ENCODE peak calls at places on chromosomes 4 and X, in ten cellular contexts. Q is fibroblast of lung, R is non-pigmented ciliary epithelial cell, X is naive B cell, F is nucleus accumbens, I is osteocyte, M is HS-27A, A is astrocyte of the spinal cord, V is SK-N-SH, O is H4. T is an unnamed sample.

GRCh38 chr4:169271692-169272007 is 894 bp upstream of the SH3RF1 start:
- DNase-seq in Q (no peak), R (no peak), X (peak), F (no peak), I (no peak), M (no peak), A (no peak), V (no peak), O (no peak), T (no peak)

GRCh38 chrX:119174900-119175299 is 47.3 kb upstream of the KIAA1210 start:
- DNase-seq in Q (no peak), R (no peak), X (no peak), F (no peak), I (peak), M (no peak), A (no peak), V (no peak), O (no peak), T (no peak)

GRCh38 chrX:71098302-71098701 is 2.7 kb downstream of the FOXO4 start:
- DNase-seq in Q (peak), R (no peak), X (peak), F (peak), I (no peak), M (no peak), A (peak), V (peak), O (peak), T (no peak)

GRCh38 chrX:27555514-27555913 is 34.6 kb upstream of the DCAF8L2 start:
- DNase-seq in Q (peak), R (no peak), X (no peak), F (no peak), I (no peak), M (no peak), A (peak), V (peak), O (peak), T (no peak)

GRCh38 chrX:24079405-24079804 is 24.6 kb downstream of the EIF2S3 start:
- DNase-seq in Q (no peak), R (no peak), X (no peak), F (no peak), I (no peak), M (no peak), A (no peak), V (no peak), O (no peak), T (no peak)

GRCh38 chr4:150495550-150495949 is 86.4 kb upstream of the MAB21L2 start:
- DNase-seq in Q (no peak), R (no peak), X (no peak), F (no peak), I (no peak), M (no peak), A (no peak), V (no peak), O (no peak), T (no peak)

GRCh38 chrX:153861733-153862300 is 24.2 kb downstream of the L1CAM start:
- DNase-seq in Q (no peak), R (no peak), X (no peak), F (no peak), I (no peak), M (no peak), A (no peak), V (peak), O (no peak), T (no peak)

GRCh38 chr4:172202480-172203076 is 389.4 kb downstream of the GALNTL6 start:
- DNase-seq in Q (peak), R (no peak), X (peak), F (no peak), I (no peak), M (peak), A (peak), V (peak), O (peak), T (peak)

GRCh38 chrX:148380614-148381561 is 119.5 kb upstream of the AFF2 start:
- DNase-seq in Q (no peak), R (no peak), X (peak), F (no peak), I (no peak), M (no peak), A (no peak), V (no peak), O (peak), T (no peak)

GRCh38 chrX:13661735-13662536 is 9.0 kb downstream of the TCEANC start:
- DNase-seq in Q (no peak), R (no peak), X (no peak), F (no peak), I (no peak), M (no peak), A (no peak), V (no peak), O (no peak), T (no peak)

GRCh38 chr4:16450724-16451123 is 224.5 kb upstream of the TAPT1 start:
- DNase-seq in Q (peak), R (no peak), X (no peak), F (no peak), I (no peak), M (no peak), A (no peak), V (peak), O (no peak), T (no peak)

GRCh38 chrX:132206259-132206658 is 13.0 kb downstream of the RAP2C start:
- DNase-seq in Q (no peak), R (no peak), X (no peak), F (no peak), I (no peak), M (no peak), A (no peak), V (no peak), O (no peak), T (no peak)

GRCh38 chrX:131225078-131225477 is 64.0 kb downstream of the IGSF1 start:
- DNase-seq in Q (no peak), R (no peak), X (no peak), F (no peak), I (no peak), M (no peak), A (no peak), V (no peak), O (no peak), T (no peak)

GRCh38 chr4:113368056-113368455 is 318.6 kb downstream of the ANK2 start:
- DNase-seq in Q (peak), R (peak), X (no peak), F (no peak), I (no peak), M (peak), A (peak), V (no peak), O (no peak), T (peak)

GRCh38 chr4:156294577-156294976 is 340.9 kb upstream of the CTSO start:
- DNase-seq in Q (peak), R (peak), X (no peak), F (no peak), I (no peak), M (peak), A (peak), V (peak), O (peak), T (peak)

GRCh38 chrX:262391-262909 is 18.7 kb upstream of the PLCXD1 start:
- DNase-seq in Q (no peak), R (no peak), X (no peak), F (no peak), I (peak), M (no peak), A (no peak), V (no peak), O (no peak), T (no peak)

GRCh38 chr4:114642173-114642780 is 43.7 kb downstream of the UGT8 start:
- DNase-seq in Q (no peak), R (no peak), X (no peak), F (no peak), I (no peak), M (no peak), A (no peak), V (no peak), O (no peak), T (no peak)

GRCh38 chrX:107733686-107734085 is 41.9 kb downstream of the TSC22D3 start:
- DNase-seq in Q (no peak), R (no peak), X (no peak), F (no peak), I (no peak), M (no peak), A (no peak), V (no peak), O (no peak), T (no peak)

GRCh38 chr4:99179626-99180025 is 35.5 kb upstream of the ADH4 start:
- DNase-seq in Q (no peak), R (no peak), X (no peak), F (no peak), I (no peak), M (no peak), A (no peak), V (no peak), O (no peak), T (no peak)

GRCh38 chr4:6516762-6517161 is 44.3 kb upstream of the PPP2R2C start:
- DNase-seq in Q (no peak), R (no peak), X (no peak), F (no peak), I (no peak), M (no peak), A (no peak), V (no peak), O (no peak), T (no peak)

GRCh38 chr4:6961496-6962210 is 52.0 kb downstream of the TBC1D14 start:
- DNase-seq in Q (no peak), R (no peak), X (no peak), F (no peak), I (peak), M (no peak), A (no peak), V (no peak), O (no peak), T (no peak)

T was measured in HS-5.